ENCODE peak calls at places on chromosomes 6 and 20, in nine cellular contexts. G is RPMI8226; E is heart right ventricle; B is iris pigment epithelial cell; X is activated T-cell treated with anti-CD3 and anti-CD28 coated beads for 1 hour; Q is activated CD8-positive, alpha-beta T cell treated with anti-CD3 and anti-CD28 coated beads, Interleukin-2, amount 10 ng/mL, durations not matched to agents 7 days and 5 days; U is caudate nucleus; L is AG09309; R is activated naive CD4-positive, alpha-beta T cell. Y is an unnamed sample.

GRCh38 chr6:55069132-55069781 is 105.1 kb upstream of the HCRTR2 start:
- DNase-seq in G (peak), E (no peak), B (peak), X (no peak), Q (peak), U (no peak), L (peak), R (no peak), Y (no peak)

GRCh38 chr20:13736792-13737191 is 47.9 kb downstream of the ESF1 start:
- DNase-seq in G (no peak), E (no peak), B (peak), X (no peak), Q (no peak), U (no peak), L (peak), R (no peak), Y (no peak)

GRCh38 chr6:154448448-154449096 is 61.9 kb downstream of the CNKSR3 start:
- DNase-seq in G (no peak), E (no peak), B (peak), X (no peak), Q (no peak), U (no peak), L (peak), R (no peak), Y (no peak)

GRCh38 chr6:11971154-11971553 is 41.0 kb upstream of the HIVEP1 start:
- DNase-seq in G (no peak), E (no peak), B (peak), X (no peak), Q (no peak), U (no peak), L (peak), R (no peak), Y (no peak)

GRCh38 chr6:41871677-41872076 is 23.5 kb downstream of the USP49 start:
- DNase-seq in G (no peak), E (no peak), B (no peak), X (no peak), Q (no peak), U (no peak), L (no peak), R (no peak), Y (no peak)

GRCh38 chr20:3654326-3655031 is 8.7 kb downstream of the GFRA4 start:
- DNase-seq in G (no peak), E (no peak), B (no peak), X (no peak), Q (no peak), U (no peak), L (no peak), R (no peak), Y (no peak)

GRCh38 chr6:169664227-169664626 is 37.6 kb downstream of the WDR27 start:
- DNase-seq in G (no peak), E (no peak), B (no peak), X (no peak), Q (peak), U (no peak), L (no peak), R (no peak), Y (no peak)

GRCh38 chr6:140773276-140773675 is 1359.4 kb upstream of the GJE1 start:
- DNase-seq in G (no peak), E (no peak), B (peak), X (no peak), Q (no peak), U (no peak), L (no peak), R (no peak), Y (no peak)

GRCh38 chr6:46935687-46936086 is 13.9 kb upstream of the ADGRF5 start:
- DNase-seq in G (no peak), E (no peak), B (no peak), X (no peak), Q (no peak), U (no peak), L (no peak), R (no peak), Y (no peak)

GRCh38 chr6:45442716-45443115 is 65.0 kb upstream of the SUPT3H start:
- DNase-seq in G (no peak), E (no peak), B (no peak), X (no peak), Q (no peak), U (no peak), L (no peak), R (no peak), Y (no peak)

GRCh38 chr6:22236626-22237414 is 60.0 kb downstream of the PRL start:
- DNase-seq in G (no peak), E (no peak), B (peak), X (no peak), Q (no peak), U (no peak), L (peak), R (no peak), Y (no peak)

GRCh38 chr6:157943249-157943963 is 38.3 kb upstream of the SYNJ2 start:
- DNase-seq in G (no peak), E (no peak), B (no peak), X (no peak), Q (no peak), U (no peak), L (no peak), R (no peak), Y (peak)

GRCh38 chr6:9659848-9660247 is 755.0 kb downstream of the TFAP2A start:
- DNase-seq in G (no peak), E (no peak), B (no peak), X (no peak), Q (no peak), U (no peak), L (no peak), R (no peak), Y (no peak)

GRCh38 chr6:3748208-3748701 is 3.3 kb downstream of the PXDC1 start:
- DNase-seq in G (peak), E (peak), B (peak), X (no peak), Q (peak), U (no peak), L (peak), R (no peak), Y (peak)

GRCh38 chr6:10465633-10466499 is 51.0 kb upstream of the TFAP2A start:
- DNase-seq in G (peak), E (no peak), B (peak), X (no peak), Q (peak), U (no peak), L (no peak), R (no peak), Y (no peak)

GRCh38 chr6:160952633-160953281 is 38.8 kb upstream of the MAP3K4 start:
- DNase-seq in G (no peak), E (no peak), B (no peak), X (no peak), Q (no peak), U (no peak), L (no peak), R (no peak), Y (no peak)

GRCh38 chr6:11202513-11203305 is 29.8 kb downstream of the NEDD9 start:
- DNase-seq in G (no peak), E (no peak), B (no peak), X (no peak), Q (peak), U (no peak), L (no peak), R (no peak), Y (no peak)

GRCh38 chr6:158042245-158042798 is 60.7 kb downstream of the SYNJ2 start:
- DNase-seq in G (no peak), E (peak), B (peak), X (no peak), Q (no peak), U (peak), L (no peak), R (no peak), Y (peak)

GRCh38 chr6:54283877-54284860 is 24.1 kb upstream of the TINAG start:
- DNase-seq in G (no peak), E (no peak), B (peak), X (no peak), Q (no peak), U (no peak), L (peak), R (no peak), Y (no peak)

GRCh38 chr20:9514461-9515210 is at the start of gene LAMP5:
- DNase-seq in G (peak), E (peak), B (peak), X (no peak), Q (no peak), U (no peak), L (no peak), R (no peak), Y (no peak)

GRCh38 chr20:23103284-23104018 is 17.3 kb upstream of the CD93 start:
- DNase-seq in G (no peak), E (no peak), B (no peak), X (no peak), Q (no peak), U (no peak), L (no peak), R (no peak), Y (no peak)

GRCh38 chr20:44504402-44505309 is 17.2 kb downstream of the SERINC3 start:
- DNase-seq in G (no peak), E (no peak), B (peak), X (no peak), Q (no peak), U (no peak), L (no peak), R (no peak), Y (no peak)

GRCh38 chr20:47113362-47114118 is 218.9 kb downstream of the EYA2 start:
- DNase-seq in G (no peak), E (no peak), B (no peak), X (no peak), Q (no peak), U (no peak), L (no peak), R (no peak), Y (no peak)

GRCh38 chr20:62277253-62277652 is 25.5 kb upstream of the ADRM1 start:
- DNase-seq in G (no peak), E (no peak), B (no peak), X (no peak), Q (no peak), U (no peak), L (no peak), R (no peak), Y (no peak)

GRCh38 chr20:4090756-4091331 is 75.5 kb upstream of the RNF24 start:
- DNase-seq in G (no peak), E (no peak), B (no peak), X (no peak), Q (no peak), U (no peak), L (peak), R (no peak), Y (no peak)

GRCh38 chr6:83192456-83192855 is 609 bp downstream of the PGM3 start:
- DNase-seq in G (no peak), E (no peak), B (peak), X (no peak), Q (no peak), U (no peak), L (no peak), R (no peak), Y (no peak)

GRCh38 chr6:96631248-96631647 is 68.3 kb downstream of the FHL5 start:
- DNase-seq in G (no peak), E (no peak), B (peak), X (no peak), Q (no peak), U (no peak), L (no peak), R (no peak), Y (no peak)

Y was measured in aorta.